ENCODE peak calls at places on chromosomes 12 and 14, in eight cellular contexts. F, J, U, T, W, N, P and E are unnamed samples.

GRCh38 chr14:97065305-97066067 is 268.3 kb downstream of the VRK1 start:
- DNase-seq in F (no peak), J (no peak), U (no peak), T (no peak), W (no peak), N (no peak), P (no peak), E (no peak)

GRCh38 chr14:81447018-81447770 is 47.1 kb upstream of the STON2 start:
- DNase-seq in F (no peak), J (no peak), U (no peak), T (no peak), W (no peak), N (no peak), P (no peak), E (no peak)

GRCh38 chr14:42541535-42542001 is 934.9 kb downstream of the LRFN5 start:
- DNase-seq in F (no peak), J (no peak), U (no peak), T (no peak), W (no peak), N (no peak), P (no peak), E (no peak)

GRCh38 chr12:57983150-57983857 is 41.9 kb downstream of the ATP23 start:
- DNase-seq in F (peak), J (no peak), U (no peak), T (peak), W (peak), N (peak), P (no peak), E (no peak)

GRCh38 chr12:76643438-76643837 is 83.9 kb upstream of the OSBPL8 start:
- DNase-seq in F (no peak), J (no peak), U (no peak), T (no peak), W (no peak), N (no peak), P (no peak), E (no peak)

GRCh38 chr12:108967869-108968540 is 52.9 kb downstream of the SVOP start:
- DNase-seq in F (no peak), J (no peak), U (no peak), T (no peak), W (peak), N (no peak), P (no peak), E (no peak)

GRCh38 chr12:27577688-27578087 is 53.7 kb downstream of the PPFIBP1 start:
- DNase-seq in F (no peak), J (no peak), U (no peak), T (no peak), W (no peak), N (no peak), P (no peak), E (no peak)

GRCh38 chr14:20376071-20376588 is 32.7 kb downstream of the PARP2 start:
- DNase-seq in F (no peak), J (no peak), U (no peak), T (peak), W (no peak), N (no peak), P (peak), E (no peak)

GRCh38 chr12:102406033-102406584 is 74.3 kb downstream of the IGF1 start:
- DNase-seq in F (no peak), J (no peak), U (peak), T (peak), W (peak), N (no peak), P (peak), E (no peak)

GRCh38 chr12:6614513-6615177 is 7.5 kb upstream of the CHD4 start:
- DNase-seq in F (no peak), J (no peak), U (no peak), T (no peak), W (no peak), N (no peak), P (no peak), E (no peak)

GRCh38 chr12:27505124-27505523 is 18.9 kb upstream of the PPFIBP1 start:
- DNase-seq in F (no peak), J (no peak), U (no peak), T (no peak), W (no peak), N (peak), P (no peak), E (no peak)